ENCODE peak calls at places on chromosomes 13 and 19, in five cellular contexts. Z is sigmoid colon, I is breast epithelium, E is spleen, H is H1. U is an unnamed sample. For H3K4me1, the result is how much of the 10 kb centered on the place peaks cover.

GRCh38 chr13:101417043-101417406 is 717 bp upstream of the NALCN start:
- DNase-seq in Z (no peak), I (no peak), E (no peak), H (no peak), U (no peak)

GRCh38 chr13:37481858-37482227 is 116.7 kb downstream of the POSTN start:
- DNase-seq in Z (no peak), I (no peak), E (no peak), H (no peak), U (no peak)

GRCh38 chr13:65034266-65034665 is 2195.9 kb downstream of the PCDH9 start:
- DNase-seq in Z (peak), I (no peak), E (no peak), H (no peak), U (no peak)

GRCh38 chr19:16118489-16119033 is 6.9 kb downstream of the RAB8A start:
- DNase-seq in Z (no peak), I (no peak), E (peak), H (no peak), U (peak)

GRCh38 chr13:34469212-34469983 is 472.7 kb upstream of the NBEA start:
- DNase-seq in Z (no peak), I (no peak), E (no peak), H (no peak), U (no peak)

GRCh38 chr19:49255674-49256073 is 69.3 kb downstream of the SLC6A16 start:
- DNase-seq in Z (no peak), I (no peak), E (no peak), H (no peak), U (no peak)

GRCh38 chr19:5507056-5507624 is 51.9 kb downstream of the ZNRF4 start:
- DNase-seq in Z (no peak), I (no peak), E (no peak), H (no peak), U (no peak)

GRCh38 chr13:114261328-114261965 is 20.0 kb upstream of the UPF3A start:
- DNase-seq in Z (no peak), I (no peak), E (no peak), H (no peak), U (peak)

GRCh38 chr19:30842926-30843325 is 470.7 kb downstream of the ZNF536 start:
- DNase-seq in Z (no peak), I (no peak), E (no peak), H (no peak), U (no peak)

GRCh38 chr13:85367887-85368286 is 431.3 kb downstream of the SLITRK6 start:
- DNase-seq in Z (no peak), I (no peak), E (no peak), H (no peak), U (no peak)

GRCh38 chr19:58474291-58474996 is 1.7 kb upstream of the ZNF446 start:
- DNase-seq in Z (no peak), I (no peak), E (no peak), H (no peak), U (no peak)

GRCh38 chr19:49551531-49551930 is 23.7 kb downstream of the RCN3 start:
- DNase-seq in Z (no peak), I (no peak), E (no peak), H (no peak), U (no peak)

GRCh38 chr19:4933528-4933927 is 24.2 kb downstream of the UHRF1 start:
- DNase-seq in Z (no peak), I (no peak), E (no peak), H (no peak), U (peak)

GRCh38 chr13:100106705-100107104 is 17.8 kb downstream of the PCCA start:
- DNase-seq in Z (no peak), I (no peak), E (no peak), H (no peak), U (no peak)

GRCh38 chr19:3344608-3345598 is 21.5 kb upstream of the NFIC start:
- DNase-seq in Z (no peak), I (no peak), E (no peak), H (no peak), U (no peak)

GRCh38 chr13:44976949-44977583 is 12.2 kb downstream of the NUFIP1 start:
- DNase-seq in Z (no peak), I (no peak), E (no peak), H (no peak), U (no peak)

GRCh38 chr19:11268783-11269267 is 6.5 kb upstream of the DOCK6 start:
- DNase-seq in Z (peak), I (no peak), E (peak), H (no peak), U (peak)

GRCh38 chr19:2207991-2208860 is 27.9 kb downstream of the PLEKHJ1 start:
- DNase-seq in Z (peak), I (no peak), E (peak), H (no peak), U (peak)

GRCh38 chr13:52980695-52981094 is 47.9 kb upstream of the OLFM4 start:
- DNase-seq in Z (no peak), I (no peak), E (no peak), H (no peak), U (no peak)

GRCh38 chr19:1837625-1838105 is 10.6 kb downstream of the REXO1 start:
- DNase-seq in Z (no peak), I (no peak), E (no peak), H (no peak), U (peak)

GRCh38 chr19:35030257-35031071 is at the start of gene SCN1B:
- DNase-seq in Z (no peak), I (no peak), E (peak), H (no peak), U (peak)

GRCh38 chr19:49746206-49746958 is 16.7 kb downstream of the TSKS start:
- DNase-seq in Z (peak), I (no peak), E (peak), H (peak), U (peak)

GRCh38 chr19:42441047-42441440 is 1.7 kb downstream of the CXCL17 start:
- DNase-seq in Z (no peak), I (no peak), E (no peak), H (no peak), U (no peak)

GRCh38 chr19:2255982-2256685 is at the start of gene JSRP1:
- DNase-seq in Z (no peak), I (no peak), E (no peak), H (no peak), U (no peak)

GRCh38 chr13:112686364-112686763 is 3.5 kb upstream of the ATP11A start:
- DNase-seq in Z (no peak), I (peak), E (no peak), H (no peak), U (no peak)

GRCh38 chr19:52398091-52398461 is 427 bp downstream of the ZNF528 start:
- DNase-seq in Z (no peak), I (no peak), E (no peak), H (no peak), U (peak)

GRCh38 chr13:106182404-106182803 is 353.1 kb downstream of the EFNB2 start:
- DNase-seq in Z (no peak), I (no peak), E (no peak), H (no peak), U (no peak)

GRCh38 chr13:39918837-39919236 is 263.4 kb downstream of the COG6 start:
- DNase-seq in Z (no peak), I (no peak), E (no peak), H (no peak), U (no peak)

GRCh38 chr13:72648513-72649065 is 78.8 kb downstream of the MZT1 start:
- DNase-seq in Z (no peak), I (no peak), E (no peak), H (no peak), U (no peak)

GRCh38 chr13:110359840-110360301 is 52.8 kb downstream of the COL4A2 start:
- DNase-seq in Z (no peak), I (no peak), E (no peak), H (no peak), U (no peak)

GRCh38 chr19:19540707-19541515 is 2.8 kb downstream of the CILP2 start:
- DNase-seq in Z (no peak), I (no peak), E (peak), H (peak), U (peak)

GRCh38 chr13:33918199-33918932 is 100.4 kb downstream of the RFC3 start:
- DNase-seq in Z (no peak), I (no peak), E (no peak), H (no peak), U (no peak)

GRCh38 chr19:8638078-8638619 is 7.7 kb downstream of the NFILZ start:
- DNase-seq in Z (peak), I (no peak), E (peak), H (no peak), U (peak)

GRCh38 chr13:113770441-113770840 is 11.4 kb downstream of the TMEM255B start:
- DNase-seq in Z (peak), I (no peak), E (peak), H (no peak), U (no peak)

GRCh38 chr13:32650705-32651311 is 64.6 kb downstream of the PDS5B start:
- DNase-seq in Z (no peak), I (no peak), E (no peak), H (no peak), U (peak)

GRCh38 chr19:10061717-10062310 is 24.3 kb upstream of the SHFL start:
- DNase-seq in Z (no peak), I (no peak), E (no peak), H (no peak), U (no peak)

GRCh38 chr13:80529734-80530133 is 188.8 kb upstream of the SPRY2 start:
- DNase-seq in Z (no peak), I (no peak), E (no peak), H (no peak), U (no peak)

GRCh38 chr13:28470286-28470685 is 24.6 kb downstream of the FLT1 start:
- DNase-seq in Z (no peak), I (no peak), E (no peak), H (no peak), U (no peak)

GRCh38 chr13:98447130-98447529 is 129.8 kb downstream of the STK24 start:
- DNase-seq in Z (no peak), I (no peak), E (no peak), H (no peak), U (no peak)

GRCh38 chr13:98448642-98448928 is 128.3 kb downstream of the STK24 start:
- DNase-seq in Z (no peak), I (no peak), E (no peak), H (no peak), U (no peak)

GRCh38 chr13:98449273-98449672 is 127.6 kb downstream of the STK24 start:
- DNase-seq in Z (no peak), I (no peak), E (no peak), H (no peak), U (no peak)

GRCh38 chr13:98446234-98446621 is 130.7 kb downstream of the STK24 start:
- DNase-seq in Z (no peak), I (no peak), E (no peak), H (no peak), U (no peak)

DNA sequence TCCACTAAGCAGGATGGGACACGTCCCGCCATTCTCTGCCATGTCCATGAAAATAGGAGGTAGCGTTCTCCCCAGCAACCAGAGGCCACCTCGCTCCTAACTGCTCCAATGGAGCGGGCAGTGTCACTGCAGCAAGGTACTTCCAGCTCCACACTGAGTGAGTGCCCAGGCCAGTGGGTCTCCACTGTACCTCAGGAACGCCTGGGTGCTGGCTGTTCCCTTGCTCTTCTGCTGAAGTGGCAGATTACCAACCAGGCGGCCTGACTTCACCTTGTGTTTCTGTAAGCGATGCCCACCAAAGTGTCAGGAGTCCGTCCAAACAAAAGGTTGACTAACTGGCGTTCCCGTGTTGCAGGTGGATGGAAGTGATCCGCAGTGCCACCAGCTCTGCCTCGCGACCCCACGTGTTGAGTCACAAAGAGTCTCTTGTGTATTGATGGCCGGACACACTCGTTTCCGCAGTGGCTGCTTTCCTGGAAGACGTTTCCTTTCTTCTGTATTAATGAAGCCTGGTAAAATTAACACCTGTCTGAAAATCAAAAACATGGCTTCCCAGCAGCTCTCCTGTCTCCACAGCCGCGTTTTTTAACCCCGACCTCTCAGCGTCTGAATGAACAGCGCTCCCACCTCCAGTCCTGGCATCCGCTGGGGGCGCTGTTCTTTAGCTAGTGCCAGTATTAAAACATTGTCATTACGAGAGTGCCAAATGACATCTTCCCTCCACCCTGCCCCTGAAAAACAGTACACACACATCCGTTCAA is 128.8 kb downstream of the STK24 start:
- DNase-seq in Z (no peak), I (no peak), E (no peak), H (no peak), U (no peak)
- TF ChIP-seq POLR2AphosphoS5 in Z (no peak), I (no peak), E (peak), H (no peak), U (no peak)

DNA sequence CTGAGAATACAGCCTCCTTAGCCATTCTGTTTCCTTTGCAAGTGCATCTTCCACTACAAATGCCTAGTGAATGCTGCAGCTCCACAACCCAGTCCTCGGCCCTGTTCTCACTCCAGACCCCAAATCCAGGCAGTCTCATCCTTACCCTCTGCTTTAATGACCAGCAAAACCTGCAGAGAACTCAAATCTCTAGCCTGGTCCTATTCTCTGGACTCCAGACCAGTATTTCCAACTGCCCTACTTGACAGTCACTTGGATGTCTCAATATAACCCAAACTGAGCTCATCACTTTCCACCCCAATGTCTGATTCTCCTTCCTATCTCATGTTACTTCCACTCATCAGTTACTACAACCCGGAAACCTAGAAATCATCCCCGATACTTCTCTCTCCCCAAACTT is 2.6 kb upstream of the EBPL start:
- DNase-seq in Z (no peak), I (no peak), E (no peak), H (no peak), U (no peak)
- H3K4me1 ChIP-seq in Z (under half), I (under half), E (under half), H (under half), U (under half)

GRCh38 chr19:38661166-38661565 is 13.7 kb downstream of the ACTN4 start:
- DNase-seq in Z (no peak), I (no peak), E (no peak), H (no peak), U (no peak)

GRCh38 chr19:38662508-38663155 is 15.2 kb downstream of the ACTN4 start:
- DNase-seq in Z (no peak), I (no peak), E (no peak), H (no peak), U (no peak)

GRCh38 chr19:38660724-38661123 is 13.3 kb downstream of the ACTN4 start:
- DNase-seq in Z (no peak), I (no peak), E (no peak), H (no peak), U (no peak)

GRCh38 chr19:38663156-38663651 is 15.8 kb downstream of the ACTN4 start:
- DNase-seq in Z (no peak), I (no peak), E (peak), H (no peak), U (no peak)

GRCh38 chr19:38661996-38662395 is 14.5 kb downstream of the ACTN4 start:
- DNase-seq in Z (no peak), I (no peak), E (no peak), H (no peak), U (peak)
- TF ChIP-seq POLR2AphosphoS5 in Z (no peak), I (no peak), E (no peak), H (no peak), U (peak)

DNA sequence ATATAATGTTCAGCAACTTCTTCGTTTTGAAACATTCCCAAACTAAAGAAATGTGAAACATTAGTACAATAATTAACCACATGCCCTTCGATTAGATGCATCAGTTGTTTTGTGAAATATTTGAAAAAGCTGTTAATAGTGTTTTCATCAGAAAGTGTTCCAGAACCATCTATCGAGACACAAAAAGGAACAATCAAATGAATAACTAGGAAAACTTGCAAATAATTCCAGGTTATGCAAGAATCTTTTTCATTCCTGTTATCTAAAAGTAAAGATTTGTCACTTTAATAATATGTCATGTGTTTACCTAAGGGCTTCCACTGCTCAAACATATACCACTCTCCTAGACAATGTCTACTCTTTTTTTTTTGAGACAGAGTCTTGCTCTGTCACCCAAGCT is 904.2 kb upstream of the MIR17HG start:
- DNase-seq in Z (no peak), I (no peak), E (no peak), H (no peak), U (no peak)
- H3K4me1 ChIP-seq in Z (under half), I (under half), E (under half), H (under half), U (under half)

DNA sequence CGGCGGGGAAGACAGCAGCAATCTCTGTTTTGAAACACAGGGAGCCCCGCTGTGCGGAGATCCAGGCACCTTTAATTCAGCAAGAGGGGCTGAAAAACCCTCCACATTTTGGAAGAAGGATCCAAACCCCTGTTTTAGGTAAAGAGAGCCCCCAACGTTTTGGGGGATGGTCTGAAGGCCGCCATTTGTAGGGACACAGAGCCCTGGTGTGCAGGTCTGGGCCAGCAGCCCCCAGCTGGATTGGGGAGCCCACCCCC is 3.5 kb upstream of the HOOK2 start:
- DNase-seq in Z (no peak), I (no peak), E (no peak), H (no peak), U (no peak)
- TF ChIP-seq POLR2AphosphoS5 in Z (no peak), I (no peak), E (no peak), H (no peak), U (no peak)

DNA sequence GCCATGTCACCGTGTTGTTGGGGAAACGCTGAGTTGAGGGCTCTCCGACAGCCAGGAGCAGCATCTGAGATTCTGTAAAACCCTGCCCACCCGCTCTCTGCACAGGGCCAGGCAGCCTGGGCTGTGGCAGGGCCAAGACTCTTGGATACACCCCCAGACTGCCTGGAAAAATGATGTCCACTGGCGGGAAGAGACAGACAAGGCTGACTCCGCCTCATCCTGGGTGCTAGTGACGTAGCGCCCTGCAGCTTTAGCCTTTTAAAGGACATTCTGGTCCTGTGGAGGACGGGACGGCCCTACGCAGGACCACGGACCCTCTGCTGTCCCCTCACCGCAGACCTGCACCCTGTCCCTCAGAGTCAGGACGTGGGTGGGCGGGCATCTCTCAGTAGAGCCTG is 20.7 kb upstream of the LILRA2 start:
- DNase-seq in Z (no peak), I (no peak), E (no peak), H (no peak), U (no peak)
- H3K4me1 ChIP-seq in Z (under half), I (under half), E (under half), H (under half), U (under half)